ENCODE peak calls at places on chromosomes 7 and 10, in four cellular contexts. E, A, R and W are unnamed samples.

GRCh38 chr10:132399117-132400035 is 2.4 kb downstream of the PWWP2B start:
- DNase-seq in R (no peak), E (no peak), A (no peak), W (no peak)

GRCh38 chr7:95396136-95397032 is at the start of gene PON3:
- DNase-seq in R (no peak), A (no peak), E (peak), W (no peak)

GRCh38 chr10:103235775-103236174 is 9.9 kb upstream of the RPEL1 start:
- DNase-seq in A (no peak), E (no peak), R (no peak), W (no peak)

GRCh38 chr7:149753370-149754233 is 19.8 kb downstream of the ZNF467 start:
- DNase-seq in R (no peak), A (no peak), E (peak), W (peak)

GRCh38 chr10:126397640-126398382 is 9.5 kb upstream of the ADAM12 start:
- DNase-seq in A (no peak), R (peak), E (peak), W (peak)

GRCh38 chr7:29398011-29398410 is 165.6 kb upstream of the PRR15 start:
- DNase-seq in E (no peak), R (no peak), A (no peak), W (no peak)

GRCh38 chr10:21991785-21992184 is 11.7 kb downstream of the DNAJC1 start:
- DNase-seq in A (no peak), R (no peak), E (no peak), W (no peak)

GRCh38 chr10:114405011-114405350 is 679 bp upstream of the AFAP1L2 start:
- DNase-seq in R (no peak), A (no peak), E (no peak), W (no peak)

GRCh38 chr7:36344618-36345017 is 45.0 kb upstream of the ANLN start:
- DNase-seq in E (no peak), A (no peak), R (no peak), W (no peak)

GRCh38 chr7:143286522-143286890 is 1.6 kb upstream of the CASP2 start:
- DNase-seq in A (no peak), R (no peak), E (no peak), W (no peak)

GRCh38 chr7:17090751-17091150 is 207.7 kb upstream of the AHR start:
- DNase-seq in E (peak), A (no peak), R (peak), W (peak)

GRCh38 chr7:19117081-19117869 is at the start of gene TWIST1:
- DNase-seq in E (peak), A (no peak), R (peak), W (peak)

GRCh38 chr7:69844264-69844868 is 246.1 kb downstream of the AUTS2 start:
- DNase-seq in R (no peak), A (no peak), E (no peak), W (no peak)

GRCh38 chr10:51530540-51530939 is 168.9 kb downstream of the CSTF2T start:
- DNase-seq in E (peak), A (no peak), R (no peak), W (no peak)

GRCh38 chr7:150428671-150429451 is 21.6 kb upstream of the GIMAP8 start:
- DNase-seq in R (peak), E (peak), A (no peak), W (peak)

GRCh38 chr7:141649865-141650499 is 52.0 kb downstream of the DENND11 start:
- DNase-seq in A (no peak), E (peak), R (peak), W (peak)

GRCh38 chr7:127650842-127651555 is 995 bp upstream of the SND1 start:
- DNase-seq in E (peak), R (no peak), A (no peak), W (no peak)

GRCh38 chr7:36312064-36312914 is 77.4 kb upstream of the ANLN start:
- DNase-seq in R (no peak), E (no peak), A (peak), W (no peak)

GRCh38 chr7:99210265-99210970 is 2.5 kb upstream of the KPNA7 start:
- DNase-seq in R (no peak), A (no peak), E (peak), W (no peak)

GRCh38 chr10:69630651-69631400 is 779 bp downstream of the FAM241B start:
- DNase-seq in A (no peak), E (no peak), R (no peak), W (no peak)

GRCh38 chr7:48097511-48098231 is 8.6 kb downstream of the UPP1 start:
- DNase-seq in R (no peak), A (no peak), E (no peak), W (no peak)

GRCh38 chr10:100784126-100784525 is 38.7 kb downstream of the PAX2 start:
- DNase-seq in E (no peak), R (no peak), A (no peak), W (no peak)

GRCh38 chr10:52940921-52941320 is 168.3 kb upstream of the MBL2 start:
- DNase-seq in A (no peak), R (no peak), E (no peak), W (no peak)

GRCh38 chr7:100488333-100489095 is 4.8 kb downstream of the NYAP1 start:
- DNase-seq in A (no peak), R (no peak), E (no peak), W (no peak)

GRCh38 chr10:24713086-24713485 is 10.6 kb downstream of the ARHGAP21 start:
- DNase-seq in A (no peak), R (no peak), E (no peak), W (no peak)

GRCh38 chr7:22667562-22668239 is 59.3 kb upstream of the IL6 start:
- DNase-seq in R (peak), A (no peak), E (peak), W (no peak)

GRCh38 chr10:26438534-26439269 is 561 bp downstream of the APBB1IP start:
- DNase-seq in R (no peak), A (peak), E (peak), W (no peak)

GRCh38 chr10:14036233-14036632 is 294.5 kb downstream of the FRMD4A start:
- DNase-seq in A (no peak), E (no peak), R (no peak), W (no peak)

GRCh38 chr10:1149793-1150637 is 93.8 kb downstream of the WDR37 start:
- DNase-seq in A (no peak), E (peak), R (no peak), W (no peak)

GRCh38 chr10:7193369-7193768 is 217.5 kb downstream of the SFMBT2 start:
- DNase-seq in R (no peak), E (no peak), A (no peak), W (no peak)

GRCh38 chr7:104453190-104453589 is 124.8 kb downstream of the LHFPL3 start:
- DNase-seq in R (no peak), E (no peak), A (no peak), W (no peak)

GRCh38 chr10:91239789-91240188 is 19.3 kb downstream of the PCGF5 start:
- DNase-seq in R (no peak), A (no peak), E (no peak), W (no peak)

GRCh38 chr7:151381333-151382078 is 28.3 kb downstream of the WDR86 start:
- DNase-seq in R (no peak), E (peak), A (peak), W (no peak)